ENCODE peak calls at places on chromosome 6, in eight cellular contexts. I is breast epithelium, Y is uterus, T is IMR-90, O is lower leg skin, N is sigmoid colon, V is heart left ventricle, X is testis. W is an unnamed sample.

GRCh38 chr6:133392015-133392414 is 150.9 kb downstream of the EYA4 start:
- DNase-seq in I (no peak), Y (no peak), T (no peak), O (no peak), N (no peak), V (no peak), X (no peak), W (no peak)

GRCh38 chr6:4649728-4650127 is 126.5 kb upstream of the CDYL start:
- DNase-seq in I (no peak), Y (no peak), T (peak), O (no peak), N (no peak), V (no peak), X (no peak), W (no peak)

GRCh38 chr6:104638841-104639290 is 220.9 kb downstream of the HACE1 start:
- DNase-seq in I (no peak), Y (no peak), T (no peak), O (no peak), N (no peak), V (no peak), X (no peak), W (no peak)

GRCh38 chr6:166608819-166609218 is 18.2 kb downstream of the RPS6KA2 start:
- DNase-seq in I (no peak), Y (no peak), T (peak), O (no peak), N (no peak), V (no peak), X (no peak), W (no peak)

GRCh38 chr6:32086661-32087573 is 22.2 kb downstream of the TNXB start:
- DNase-seq in I (no peak), Y (peak), T (peak), O (no peak), N (no peak), V (no peak), X (peak), W (no peak)

GRCh38 chr6:14713008-14713452 is 532.8 kb upstream of the JARID2 start:
- DNase-seq in I (no peak), Y (peak), T (peak), O (no peak), N (peak), V (peak), X (peak), W (no peak)

GRCh38 chr6:152261179-152261578 is 376.0 kb downstream of the SYNE1 start:
- DNase-seq in I (no peak), Y (no peak), T (no peak), O (no peak), N (no peak), V (peak), X (no peak), W (no peak)

GRCh38 chr6:67952121-67952520 is 683.0 kb upstream of the ADGRB3 start:
- DNase-seq in I (no peak), Y (no peak), T (no peak), O (no peak), N (no peak), V (no peak), X (no peak), W (no peak)

GRCh38 chr6:19042452-19042851 is 655.3 kb downstream of the RNF144B start:
- DNase-seq in I (no peak), Y (no peak), T (no peak), O (no peak), N (no peak), V (no peak), X (no peak), W (no peak)

GRCh38 chr6:121548146-121548545 is 112.7 kb downstream of the GJA1 start:
- DNase-seq in I (no peak), Y (no peak), T (no peak), O (no peak), N (no peak), V (no peak), X (no peak), W (no peak)

GRCh38 chr6:28980797-28981390 is 24.2 kb downstream of the ZNF311 start:
- DNase-seq in I (no peak), Y (peak), T (peak), O (no peak), N (no peak), V (no peak), X (peak), W (no peak)

DNA sequence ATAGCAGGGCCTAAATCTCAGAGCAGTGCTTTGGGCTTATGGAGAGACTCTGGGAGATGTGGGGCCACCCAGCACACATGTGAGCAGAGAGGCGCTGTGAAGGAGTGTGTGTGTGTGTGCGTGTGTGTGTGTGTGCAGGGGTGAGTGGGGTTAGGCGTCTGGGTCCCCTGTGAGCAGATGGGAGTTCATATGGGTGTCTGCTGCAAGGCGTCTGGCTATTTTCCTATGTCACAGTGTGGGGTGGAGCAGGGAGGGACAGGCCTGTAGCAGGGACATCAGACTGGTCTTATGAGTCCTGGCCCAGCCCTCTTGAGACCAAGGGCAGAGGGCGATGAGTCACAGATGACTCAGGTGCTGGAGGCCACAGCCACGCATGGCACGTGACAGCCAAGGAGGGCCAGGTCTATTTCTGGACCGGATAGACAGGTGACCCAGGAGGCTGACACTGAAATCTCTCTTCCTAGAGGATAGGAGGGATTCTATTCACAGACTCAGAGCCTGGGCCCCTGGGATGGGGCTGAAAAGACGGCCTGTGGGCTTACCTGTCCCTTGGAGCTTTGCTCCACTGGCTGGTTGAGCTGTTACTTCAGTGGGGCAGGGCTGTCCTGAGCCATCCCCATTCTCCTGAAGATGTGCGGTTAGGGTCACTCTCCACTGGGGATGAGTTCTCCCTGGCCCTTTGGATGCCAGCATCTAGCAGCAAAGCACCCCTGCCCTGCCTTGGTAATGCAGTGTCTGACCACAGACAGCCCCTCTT is 28.9 kb downstream of the VEGFA start:
- DNase-seq in I (peak), Y (peak), T (peak), O (no peak), N (no peak), V (peak), X (peak), W (no peak)
- TF ChIP-seq POLR2A in I (no peak), Y (no peak), T (no peak), O (no peak), N (no peak), V (no peak), X (no peak), W (peak)

GRCh38 chr6:33505544-33506330 is 51.4 kb downstream of the ZBTB9 start:
- DNase-seq in I (no peak), Y (no peak), T (no peak), O (no peak), N (no peak), V (no peak), X (no peak), W (no peak)

GRCh38 chr6:33513213-33513612 is 58.8 kb downstream of the ZBTB9 start:
- DNase-seq in I (no peak), Y (no peak), T (no peak), O (no peak), N (no peak), V (no peak), X (no peak), W (no peak)

GRCh38 chr6:33504486-33504885 is 50.1 kb downstream of the ZBTB9 start:
- DNase-seq in I (no peak), Y (no peak), T (no peak), O (no peak), N (no peak), V (no peak), X (no peak), W (no peak)

GRCh38 chr6:33507261-33507660 is 52.9 kb downstream of the ZBTB9 start:
- DNase-seq in I (no peak), Y (no peak), T (no peak), O (no peak), N (no peak), V (no peak), X (no peak), W (no peak)

DNA sequence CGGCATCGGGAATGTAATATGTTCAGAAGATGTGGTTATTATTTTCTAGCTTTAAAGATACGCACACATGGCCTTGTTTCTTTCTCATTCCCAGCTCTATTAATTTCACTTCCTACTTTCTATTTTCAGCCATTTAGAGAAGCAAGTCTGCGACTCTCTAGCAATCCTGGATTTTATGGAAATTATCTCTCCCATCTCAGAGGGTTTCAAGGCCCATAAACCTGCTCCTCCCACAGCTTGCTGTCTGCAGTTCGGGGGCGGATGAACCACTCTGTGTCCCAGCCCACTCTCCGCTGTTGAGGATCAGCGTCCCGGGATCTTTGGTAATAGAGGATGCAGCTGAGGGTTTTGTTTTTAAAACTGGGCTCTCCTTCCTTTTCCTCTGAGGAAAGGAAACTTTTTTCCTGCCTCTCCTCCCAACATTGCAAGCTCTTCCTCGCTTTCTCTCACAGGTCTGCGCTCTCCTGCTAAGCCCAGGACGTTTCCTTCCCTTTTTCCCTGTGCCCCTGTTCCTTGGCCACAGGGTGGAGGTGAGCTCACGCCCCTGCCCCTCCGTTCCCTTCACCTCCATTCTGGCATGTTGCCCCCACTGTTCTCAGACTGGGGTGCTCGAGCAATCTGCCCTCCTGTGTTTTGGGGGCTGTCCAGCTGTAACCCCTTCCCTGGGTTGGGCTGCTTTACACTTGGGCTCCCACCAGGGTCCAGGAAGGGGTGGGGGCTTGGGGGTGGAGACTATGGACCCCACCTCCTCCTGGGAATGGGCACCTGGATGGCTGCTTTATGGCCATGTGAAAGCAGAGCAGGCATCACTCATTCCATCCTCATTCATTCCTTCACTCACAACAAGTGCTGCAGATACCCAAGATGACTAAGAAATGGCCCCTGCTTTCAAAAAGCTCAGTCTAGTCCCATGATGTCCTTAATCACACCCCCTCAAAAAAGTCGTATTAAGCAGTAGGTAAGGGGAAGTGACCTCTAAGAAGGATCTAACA is 54.9 kb downstream of the ZBTB9 start:
- DNase-seq in I (no peak), Y (peak), T (no peak), O (no peak), N (no peak), V (no peak), X (no peak), W (no peak)
- TF ChIP-seq CTCF in I (no peak), Y (no peak), T (no peak), O (no peak), N (no peak), V (no peak), X (no peak), W (no peak)

GRCh38 chr6:131167773-131168172 is 32.5 kb downstream of the AKAP7 start:
- DNase-seq in I (no peak), Y (no peak), T (peak), O (no peak), N (no peak), V (no peak), X (no peak), W (no peak)
- TF ChIP-seq POLR2A in I (no peak), Y (no peak), T (no peak), O (no peak), N (no peak), V (no peak), X (no peak), W (no peak)

DNA sequence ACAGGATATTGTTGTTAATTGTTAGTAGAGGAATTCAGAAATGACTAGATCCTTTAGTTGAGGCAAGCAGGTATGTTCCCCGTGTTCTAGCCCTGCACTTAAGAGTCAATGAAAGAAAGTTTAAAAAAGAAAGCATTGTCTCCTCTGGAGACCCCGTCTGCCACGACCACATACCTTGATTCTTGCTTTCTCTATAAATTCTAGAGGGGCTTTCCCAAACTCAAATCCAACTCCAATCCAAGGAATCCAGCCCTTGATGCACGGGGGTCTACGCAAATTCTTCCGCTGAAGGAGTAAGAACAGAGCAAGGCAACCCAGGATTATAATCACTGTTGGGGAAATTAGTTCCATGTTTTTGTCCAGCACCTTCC is 401 bp downstream of the CYP39A1 start:
- DNase-seq in I (no peak), Y (no peak), T (no peak), O (no peak), N (no peak), V (no peak), X (no peak), W (no peak)
- TF ChIP-seq CTCF in I (no peak), Y (no peak), T (no peak), O (no peak), N (no peak), V (no peak), X (no peak), W (no peak)

GRCh38 chr6:26026833-26027490 is 60.3 kb upstream of the HFE start:
- DNase-seq in I (peak), Y (peak), T (peak), O (peak), N (peak), V (peak), X (peak), W (peak)

GRCh38 chr6:26027491-26028211 is 59.6 kb upstream of the HFE start:
- DNase-seq in I (no peak), Y (no peak), T (no peak), O (no peak), N (no peak), V (no peak), X (no peak), W (no peak)

GRCh38 chr6:26025047-26025893 is 62.0 kb upstream of the HFE start:
- DNase-seq in I (no peak), Y (no peak), T (peak), O (no peak), N (peak), V (peak), X (no peak), W (peak)

GRCh38 chr6:26024651-26025046 is 62.0 kb downstream of the TRIM38 start:
- DNase-seq in I (no peak), Y (no peak), T (no peak), O (no peak), N (no peak), V (no peak), X (no peak), W (no peak)

GRCh38 chr6:26025894-26026832 is 61.1 kb upstream of the HFE start:
- DNase-seq in I (peak), Y (peak), T (peak), O (peak), N (peak), V (peak), X (peak), W (peak)
- TF ChIP-seq POLR2A in I (no peak), Y (no peak), T (peak), O (no peak), N (peak), V (no peak), X (no peak), W (peak)

DNA sequence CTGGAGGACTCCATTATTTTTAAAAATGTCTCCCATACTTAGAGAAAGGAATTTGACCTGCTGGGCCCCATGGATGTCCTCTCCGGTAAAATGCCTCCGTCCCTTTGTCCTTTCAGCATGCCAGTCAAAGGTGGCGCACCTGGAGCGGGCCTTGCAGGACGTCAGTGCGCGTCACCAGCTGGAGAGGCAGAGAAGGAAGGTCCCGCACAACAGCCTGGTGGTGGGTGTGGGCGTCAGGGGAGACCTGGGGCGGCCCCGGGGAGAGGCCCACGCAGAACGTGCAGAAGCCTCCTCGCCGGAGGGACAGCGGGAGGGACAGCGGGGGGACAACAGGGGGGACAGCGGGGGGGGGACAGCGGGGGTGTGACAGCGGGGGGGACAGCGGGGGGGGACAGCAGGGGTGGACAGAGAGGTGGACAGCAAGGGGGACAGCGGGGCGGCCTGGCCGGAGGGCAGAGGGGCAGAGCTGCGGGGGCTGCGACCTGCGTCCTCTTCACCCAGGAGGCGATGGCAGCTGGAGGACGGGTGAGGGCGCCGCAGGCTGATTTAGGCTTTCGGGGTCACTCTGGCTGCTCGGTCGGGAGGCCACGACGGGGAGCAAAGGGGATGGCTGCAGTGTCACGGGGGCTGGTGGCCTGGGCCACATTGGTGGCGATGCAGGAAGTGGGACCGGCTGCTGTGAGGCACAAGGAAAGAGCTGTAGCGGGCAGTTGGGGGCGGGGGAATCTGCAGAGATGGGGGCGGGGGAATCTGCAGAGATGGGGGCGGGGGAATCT is 859 bp upstream of the KIF25 start:
- DNase-seq in I (no peak), Y (no peak), T (no peak), O (peak), N (no peak), V (no peak), X (no peak), W (no peak)
- TF ChIP-seq CTCF in I (no peak), Y (no peak), T (no peak), O (no peak), N (no peak), V (no peak), X (no peak), W (no peak)

GRCh38 chr6:7903673-7904072 is 6.9 kb downstream of the TXNDC5 start:
- DNase-seq in I (no peak), Y (no peak), T (no peak), O (no peak), N (no peak), V (no peak), X (no peak), W (no peak)
- TF ChIP-seq POLR2A in I (no peak), Y (no peak), T (no peak), O (no peak), N (no peak), V (no peak), X (no peak), W (no peak)

DNA sequence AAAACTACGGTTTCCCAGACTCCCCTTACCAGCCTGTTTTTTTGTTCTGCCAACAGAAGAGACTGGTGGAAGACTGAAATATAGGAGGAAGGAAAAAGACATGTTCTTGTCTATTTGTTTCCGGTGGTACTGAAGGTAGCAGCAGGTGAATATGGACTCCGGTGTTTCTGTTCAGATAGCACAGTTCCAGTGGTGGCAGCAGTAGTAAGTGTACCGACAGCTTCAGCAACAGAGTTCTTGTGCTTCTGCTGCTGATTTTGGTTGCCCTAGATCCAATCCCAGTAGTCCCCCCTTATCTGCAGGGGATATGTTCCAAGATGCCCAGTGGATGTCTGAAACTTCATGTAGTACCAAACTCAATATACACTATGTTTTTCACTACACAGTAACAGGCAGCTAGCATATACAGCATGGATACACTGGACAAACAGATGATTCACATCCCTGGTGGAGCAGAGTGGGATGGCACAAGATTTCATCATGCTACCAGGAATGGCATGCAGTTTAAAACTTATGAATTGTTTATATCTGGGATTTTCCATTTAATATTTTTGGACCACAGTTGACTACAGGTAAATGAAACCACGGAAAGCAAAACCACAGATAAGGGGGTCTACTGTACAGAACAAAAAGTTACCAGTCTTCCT is 301.8 kb downstream of the BTBD9 start:
- DNase-seq in I (no peak), Y (no peak), T (peak), O (no peak), N (no peak), V (no peak), X (no peak), W (no peak)
- TF ChIP-seq CTCF in I (no peak), Y (no peak), T (peak), O (no peak), N (no peak), V (no peak), X (no peak), W (no peak)

GRCh38 chr6:95548188-95548837 is 29.0 kb upstream of the MANEA start:
- DNase-seq in I (no peak), Y (no peak), T (no peak), O (no peak), N (no peak), V (no peak), X (no peak), W (no peak)
- TF ChIP-seq POLR2A in I (no peak), Y (no peak), T (no peak), O (no peak), N (no peak), V (no peak), X (no peak), W (no peak)